ENCODE peak calls at places on chromosome 5, in seven cellular contexts. Y is astrocyte of the cerebellum, C is BE2C, P is A549, E is choroid plexus epithelial cell, L is coronary artery, R is brain microvascular endothelial cell. O is an unnamed sample.
A peak's percentile ranks its signal among the peaks of the same experiment; 100 is the strongest.

GRCh38 chr5:136374003-136374402 is 8.7 kb upstream of the TRPC7 start:
- DNase-seq in Y (no peak), C (no peak), P (no peak), E (peak; percentile 65), L (no peak), R (peak; percentile 16), O (no peak)

GRCh38 chr5:73346878-73347408 is 101.6 kb downstream of the FOXD1 start:
- DNase-seq in Y (no peak), C (no peak), P (no peak), E (peak; percentile 11), L (no peak), R (no peak), O (no peak)

GRCh38 chr5:170892201-170892600 is 30.4 kb downstream of the RANBP17 start:
- DNase-seq in Y (peak; percentile 29), C (no peak), P (no peak), E (peak; percentile 85), L (no peak), R (peak; percentile 83), O (no peak)

GRCh38 chr5:69050214-69050613 is 43.6 kb upstream of the SLC30A5 start:
- DNase-seq in Y (no peak), C (no peak), P (no peak), E (no peak), L (no peak), R (no peak), O (no peak)

GRCh38 chr5:37043693-37044092 is 167.1 kb downstream of the NIPBL start:
- DNase-seq in Y (no peak), C (no peak), P (no peak), E (peak; percentile 16), L (no peak), R (no peak), O (no peak)

GRCh38 chr5:128637031-128637430 is 99.0 kb upstream of the FBN2 start:
- DNase-seq in Y (peak; percentile 9), C (no peak), P (no peak), E (peak; percentile 85), L (no peak), R (peak; percentile 72), O (peak; percentile 88)

GRCh38 chr5:120083851-120084615 is 380.1 kb upstream of the PRR16 start:
- DNase-seq in Y (no peak), C (no peak), P (no peak), E (no peak), L (no peak), R (no peak), O (no peak)

GRCh38 chr5:108212775-108213346 is 169.0 kb downstream of the FBXL17 start:
- DNase-seq in Y (no peak), C (no peak), P (no peak), E (peak; percentile 78), L (no peak), R (peak; percentile 51), O (no peak)

GRCh38 chr5:5494489-5495402 is 72.3 kb downstream of the ICE1 start:
- DNase-seq in Y (no peak), C (no peak), P (no peak), E (peak; percentile 78), L (no peak), R (peak; percentile 36), O (no peak)

GRCh38 chr5:56977822-56978221 is 25.9 kb upstream of the MIER3 start:
- DNase-seq in Y (no peak), C (no peak), P (no peak), E (no peak), L (no peak), R (no peak), O (no peak)

GRCh38 chr5:156354571-156354970 is 27.6 kb downstream of the SGCD start:
- DNase-seq in Y (no peak), C (no peak), P (no peak), E (no peak), L (no peak), R (no peak), O (no peak)

GRCh38 chr5:156356238-156356637 is 29.3 kb downstream of the SGCD start:
- DNase-seq in Y (no peak), C (no peak), P (no peak), E (no peak), L (no peak), R (no peak), O (no peak)

GRCh38 chr5:156351423-156351822 is 24.5 kb downstream of the SGCD start:
- DNase-seq in Y (no peak), C (no peak), P (no peak), E (no peak), L (no peak), R (no peak), O (no peak)
- TF ChIP-seq CTCF in Y (no peak), C (no peak), P (no peak), E (no peak), L (no peak), R (no peak), O (no peak)

GRCh38 chr5:179326176-179326997 is 18.9 kb downstream of the ADAMTS2 start:
- DNase-seq in Y (no peak), C (no peak), P (no peak), E (peak; percentile 90), L (no peak), R (no peak), O (peak; percentile 93)
- H3K4me3 ChIP-seq in Y (no peak overlapping the region), C (no peak overlapping the region), P (no peak overlapping the region), E (no peak overlapping the region), L (peak overlapping the region; percentile 37), R (no peak overlapping the region), O (no peak overlapping the region)

DNA sequence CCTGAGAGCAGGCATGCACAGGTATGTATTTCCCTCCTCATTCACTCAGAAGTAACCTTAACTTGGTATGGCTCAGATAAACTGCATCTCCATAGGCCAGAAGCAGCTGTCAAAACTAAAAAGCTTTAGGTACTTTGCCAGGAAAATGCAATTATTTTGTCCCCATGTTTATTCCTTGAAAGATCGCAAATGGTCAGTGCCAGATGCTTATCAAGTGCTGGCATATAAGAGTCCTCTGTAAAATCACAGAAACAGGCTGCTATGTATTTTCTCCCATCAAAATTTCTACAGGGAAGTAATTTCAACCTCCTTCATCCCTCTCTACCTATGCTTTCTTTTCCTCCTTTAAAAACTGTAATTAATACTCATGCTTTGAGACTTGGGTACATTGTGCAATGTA is 12.7 kb downstream of the PCDHAC2 start:
- DNase-seq in Y (no peak), C (no peak), P (no peak), E (no peak), L (no peak), R (no peak), O (no peak)
- TF ChIP-seq CTCF in Y (no peak), C (no peak), P (no peak), E (no peak), L (no peak), R (no peak), O (no peak)

DNA sequence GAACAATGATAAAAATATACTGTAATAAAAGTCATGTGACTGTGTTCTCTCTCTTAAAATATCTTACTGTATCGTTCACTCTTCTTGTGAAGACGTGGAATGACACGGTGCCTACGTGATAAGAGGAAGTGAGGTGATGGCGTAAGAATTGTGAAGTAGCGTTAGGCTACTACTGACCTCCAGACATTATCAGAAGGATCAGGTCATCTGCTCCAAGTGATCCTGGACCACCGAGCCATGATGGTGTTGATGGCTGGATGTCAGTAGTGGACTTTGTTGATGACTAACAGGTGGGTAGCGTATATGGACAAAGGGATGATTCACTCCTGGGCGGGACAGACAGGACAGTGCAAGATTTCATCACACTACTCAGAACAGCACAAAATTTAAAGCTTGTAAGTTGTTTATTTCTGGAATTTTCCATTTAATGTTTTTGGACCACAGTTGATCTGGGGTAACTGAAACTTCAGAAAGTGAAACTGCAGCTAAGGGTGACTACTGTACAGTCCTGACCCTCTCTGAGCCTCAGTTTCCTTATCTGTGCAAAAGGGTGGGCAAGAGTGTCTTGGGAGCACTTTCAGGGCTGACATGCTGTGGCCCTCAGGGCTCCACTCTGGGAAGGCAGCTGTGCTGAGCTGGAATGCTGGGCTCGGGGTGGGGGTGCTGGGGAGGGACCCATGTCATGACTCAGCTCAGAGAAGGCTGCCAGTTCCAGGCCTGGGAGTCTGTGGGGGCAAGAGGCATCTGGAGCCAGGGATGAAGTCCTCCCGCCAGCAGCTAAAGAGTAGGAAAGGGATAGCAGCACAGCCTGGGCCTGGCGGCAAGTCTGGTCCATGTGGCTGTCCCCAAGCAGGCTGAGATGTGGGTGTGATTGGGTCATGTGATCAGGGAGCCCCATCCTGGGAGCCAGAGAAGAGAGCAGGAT is 12.6 kb downstream of the PDGFRB start:
- DNase-seq in Y (peak; percentile 69), C (peak; percentile 88), P (peak; percentile 85), E (peak; percentile 95), L (peak; percentile 96), R (peak; percentile 94), O (peak; percentile 90)
- H3K4me3 ChIP-seq in Y (no peak overlapping the region), C (no peak overlapping the region), P (no peak overlapping the region), E (no peak overlapping the region), L (peak overlapping the region; percentile 81), R (no peak overlapping the region), O (peak overlapping the region; percentile 15)

O was measured in AG09309.